ENCODE peak calls at places on chromosomes 6 and 20, in nine cellular contexts. One of them, this sample, is unnamed.

GRCh38 chr6:137798846-137799245 is 68.2 kb upstream of the TNFAIP3 start:
- DNase-seq in SK-N-DZ: no peak
- DNase-seq in COLO829: no peak
- DNase-seq in upper lobe of right lung: no peak
- DNase-seq in GM04504: no peak
- DNase-seq in Calu3: no peak
- DNase-seq in HT1080: no peak
- DNase-seq in HT-29: no peak
- DNase-seq in SW480: no peak
- DNase-seq in this sample: no peak

GRCh38 chr6:112180095-112180820 is 74.1 kb downstream of the LAMA4 start:
- DNase-seq in SK-N-DZ: peak; percentile 88
- DNase-seq in COLO829: peak; percentile 60
- DNase-seq in upper lobe of right lung: no peak
- DNase-seq in GM04504: peak; percentile 57
- DNase-seq in Calu3: peak; percentile 56
- DNase-seq in HT1080: peak; percentile 56
- DNase-seq in HT-29: peak; percentile 76
- DNase-seq in SW480: peak; percentile 82
- DNase-seq in this sample: peak; percentile 75

GRCh38 chr20:24911461-24911860 is 37.6 kb upstream of the CST7 start:
- DNase-seq in SK-N-DZ: no peak
- DNase-seq in COLO829: no peak
- DNase-seq in upper lobe of right lung: no peak
- DNase-seq in GM04504: no peak
- DNase-seq in Calu3: no peak
- DNase-seq in HT1080: no peak
- DNase-seq in HT-29: no peak
- DNase-seq in SW480: no peak
- DNase-seq in this sample: no peak

GRCh38 chr6:136015531-136015930 is 164.0 kb downstream of the PDE7B start:
- DNase-seq in SK-N-DZ: no peak
- DNase-seq in COLO829: no peak
- DNase-seq in upper lobe of right lung: no peak
- DNase-seq in GM04504: no peak
- DNase-seq in Calu3: no peak
- DNase-seq in HT1080: no peak
- DNase-seq in HT-29: no peak
- DNase-seq in SW480: no peak
- DNase-seq in this sample: no peak

GRCh38 chr20:58587467-58587866 is 63.6 kb upstream of the STX16 start:
- DNase-seq in SK-N-DZ: no peak
- DNase-seq in COLO829: no peak
- DNase-seq in upper lobe of right lung: no peak
- DNase-seq in GM04504: no peak
- DNase-seq in Calu3: no peak
- DNase-seq in HT1080: no peak
- DNase-seq in HT-29: no peak
- DNase-seq in SW480: no peak
- DNase-seq in this sample: no peak

GRCh38 chr6:296151-297122 is 4.2 kb downstream of the DUSP22 start:
- DNase-seq in SK-N-DZ: no peak
- DNase-seq in COLO829: no peak
- DNase-seq in upper lobe of right lung: peak; percentile 65
- DNase-seq in GM04504: no peak
- DNase-seq in Calu3: no peak
- DNase-seq in HT1080: peak; percentile 75
- DNase-seq in HT-29: no peak
- DNase-seq in SW480: no peak
- DNase-seq in this sample: no peak

GRCh38 chr6:7692453-7692784 is 33.5 kb upstream of the BMP6 start:
- DNase-seq in SK-N-DZ: no peak
- DNase-seq in COLO829: no peak
- DNase-seq in upper lobe of right lung: no peak
- DNase-seq in GM04504: no peak
- DNase-seq in Calu3: no peak
- DNase-seq in HT1080: no peak
- DNase-seq in HT-29: no peak
- DNase-seq in SW480: no peak
- DNase-seq in this sample: no peak

GRCh38 chr6:44228836-44229235 is 5.4 kb downstream of the SLC29A1 start:
- DNase-seq in SK-N-DZ: no peak
- DNase-seq in COLO829: no peak
- DNase-seq in upper lobe of right lung: no peak
- DNase-seq in GM04504: no peak
- DNase-seq in Calu3: no peak
- DNase-seq in HT1080: no peak
- DNase-seq in HT-29: no peak
- DNase-seq in SW480: no peak
- DNase-seq in this sample: no peak

GRCh38 chr20:48153105-48153504 is 367.8 kb upstream of the SULF2 start:
- DNase-seq in SK-N-DZ: no peak
- DNase-seq in COLO829: no peak
- DNase-seq in upper lobe of right lung: no peak
- DNase-seq in GM04504: no peak
- DNase-seq in Calu3: no peak
- DNase-seq in HT1080: no peak
- DNase-seq in HT-29: no peak
- DNase-seq in SW480: no peak
- DNase-seq in this sample: no peak

GRCh38 chr6:104955927-104956662 is 812 bp upstream of the LIN28B start:
- DNase-seq in SK-N-DZ: peak; percentile 52
- DNase-seq in COLO829: no peak
- DNase-seq in upper lobe of right lung: no peak
- DNase-seq in GM04504: no peak
- DNase-seq in Calu3: no peak
- DNase-seq in HT1080: peak; percentile 59
- DNase-seq in HT-29: no peak
- DNase-seq in SW480: no peak
- DNase-seq in this sample: no peak

GRCh38 chr6:39808934-39809333 is 16.8 kb downstream of the DAAM2 start:
- DNase-seq in SK-N-DZ: no peak
- DNase-seq in COLO829: no peak
- DNase-seq in upper lobe of right lung: no peak
- DNase-seq in GM04504: no peak
- DNase-seq in Calu3: no peak
- DNase-seq in HT1080: peak; percentile 55
- DNase-seq in HT-29: no peak
- DNase-seq in SW480: no peak
- DNase-seq in this sample: no peak

GRCh38 chr20:64038252-64038578 is 2.2 kb downstream of the C20orf204 start:
- DNase-seq in SK-N-DZ: peak; percentile 70
- DNase-seq in COLO829: no peak
- DNase-seq in upper lobe of right lung: no peak
- DNase-seq in GM04504: no peak
- DNase-seq in Calu3: peak; percentile 71
- DNase-seq in HT1080: no peak
- DNase-seq in HT-29: no peak
- DNase-seq in SW480: peak; percentile 72
- DNase-seq in this sample: no peak

GRCh38 chr6:139230421-139230840 is 61.4 kb downstream of the TXLNB start:
- DNase-seq in SK-N-DZ: no peak
- DNase-seq in COLO829: no peak
- DNase-seq in upper lobe of right lung: no peak
- DNase-seq in GM04504: no peak
- DNase-seq in Calu3: no peak
- DNase-seq in HT1080: peak; percentile 28
- DNase-seq in HT-29: peak; percentile 11
- DNase-seq in SW480: peak; percentile 5
- DNase-seq in this sample: peak; percentile 42

GRCh38 chr6:106187424-106187982 is 101.4 kb downstream of the PRDM1 start:
- DNase-seq in SK-N-DZ: no peak
- DNase-seq in COLO829: no peak
- DNase-seq in upper lobe of right lung: no peak
- DNase-seq in GM04504: no peak
- DNase-seq in Calu3: no peak
- DNase-seq in HT1080: no peak
- DNase-seq in HT-29: no peak
- DNase-seq in SW480: no peak
- DNase-seq in this sample: no peak

GRCh38 chr6:169171951-169172350 is 81.7 kb downstream of the THBS2 start:
- DNase-seq in SK-N-DZ: no peak
- DNase-seq in COLO829: no peak
- DNase-seq in upper lobe of right lung: no peak
- DNase-seq in GM04504: peak; percentile 96
- DNase-seq in Calu3: no peak
- DNase-seq in HT1080: no peak
- DNase-seq in HT-29: no peak
- DNase-seq in SW480: no peak
- DNase-seq in this sample: peak; percentile 61

GRCh38 chr6:129672883-129673631 is 36.9 kb downstream of the ARHGAP18 start:
- DNase-seq in SK-N-DZ: no peak
- DNase-seq in COLO829: peak; percentile 69
- DNase-seq in upper lobe of right lung: no peak
- DNase-seq in GM04504: no peak
- DNase-seq in Calu3: no peak
- DNase-seq in HT1080: peak; percentile 85
- DNase-seq in HT-29: peak; percentile 69
- DNase-seq in SW480: peak; percentile 32
- DNase-seq in this sample: peak; percentile 83

GRCh38 chr6:93036835-93037234 is 382.5 kb downstream of the EPHA7 start:
- DNase-seq in SK-N-DZ: peak; percentile 7
- DNase-seq in COLO829: no peak
- DNase-seq in upper lobe of right lung: no peak
- DNase-seq in GM04504: no peak
- DNase-seq in Calu3: no peak
- DNase-seq in HT1080: peak; percentile 40
- DNase-seq in HT-29: no peak
- DNase-seq in SW480: no peak
- DNase-seq in this sample: peak; percentile 18

GRCh38 chr6:77457720-77458349 is 5.5 kb downstream of the HTR1B start:
- DNase-seq in SK-N-DZ: peak; percentile 69
- DNase-seq in COLO829: peak; percentile 53
- DNase-seq in upper lobe of right lung: no peak
- DNase-seq in GM04504: peak; percentile 74
- DNase-seq in Calu3: peak; percentile 83
- DNase-seq in HT1080: peak; percentile 80
- DNase-seq in HT-29: peak; percentile 71
- DNase-seq in SW480: peak; percentile 30
- DNase-seq in this sample: peak; percentile 62

GRCh38 chr20:10094566-10095173 is 59.9 kb downstream of the ANKEF1 start:
- DNase-seq in SK-N-DZ: no peak
- DNase-seq in COLO829: peak; percentile 35
- DNase-seq in upper lobe of right lung: no peak
- DNase-seq in GM04504: no peak
- DNase-seq in Calu3: no peak
- DNase-seq in HT1080: no peak
- DNase-seq in HT-29: no peak
- DNase-seq in SW480: no peak
- DNase-seq in this sample: no peak

GRCh38 chr6:136737343-136738177 is 54.7 kb downstream of the MAP3K5 start:
- DNase-seq in SK-N-DZ: no peak
- DNase-seq in COLO829: no peak
- DNase-seq in upper lobe of right lung: no peak
- DNase-seq in GM04504: no peak
- DNase-seq in Calu3: no peak
- DNase-seq in HT1080: no peak
- DNase-seq in HT-29: no peak
- DNase-seq in SW480: no peak
- DNase-seq in this sample: no peak

GRCh38 chr6:27139753-27140522 is 107.6 kb upstream of the PRSS16 start:
- DNase-seq in SK-N-DZ: peak; percentile 48
- DNase-seq in COLO829: no peak
- DNase-seq in upper lobe of right lung: no peak
- DNase-seq in GM04504: no peak
- DNase-seq in Calu3: peak; percentile 53
- DNase-seq in HT1080: no peak
- DNase-seq in HT-29: no peak
- DNase-seq in SW480: peak; percentile 67
- DNase-seq in this sample: no peak

GRCh38 chr20:41125530-41126457 is 11.5 kb upstream of the PLCG1 start:
- DNase-seq in SK-N-DZ: no peak
- DNase-seq in COLO829: no peak
- DNase-seq in upper lobe of right lung: no peak
- DNase-seq in GM04504: no peak
- DNase-seq in Calu3: no peak
- DNase-seq in HT1080: no peak
- DNase-seq in HT-29: no peak
- DNase-seq in SW480: no peak
- DNase-seq in this sample: no peak

GRCh38 chr6:166815629-166816028 is 140.7 kb downstream of the RNASET2 start:
- DNase-seq in SK-N-DZ: no peak
- DNase-seq in COLO829: no peak
- DNase-seq in upper lobe of right lung: no peak
- DNase-seq in GM04504: no peak
- DNase-seq in Calu3: no peak
- DNase-seq in HT1080: no peak
- DNase-seq in HT-29: no peak
- DNase-seq in SW480: no peak
- DNase-seq in this sample: peak; percentile 17

GRCh38 chr6:116385462-116385807 is 14.7 kb downstream of the DSE start:
- DNase-seq in SK-N-DZ: no peak
- DNase-seq in COLO829: no peak
- DNase-seq in upper lobe of right lung: no peak
- DNase-seq in GM04504: no peak
- DNase-seq in Calu3: no peak
- DNase-seq in HT1080: peak; percentile 79
- DNase-seq in HT-29: no peak
- DNase-seq in SW480: no peak
- DNase-seq in this sample: peak; percentile 69

GRCh38 chr6:134373282-134373922 is 55.5 kb upstream of the SGK1 start:
- DNase-seq in SK-N-DZ: no peak
- DNase-seq in COLO829: peak; percentile 44
- DNase-seq in upper lobe of right lung: no peak
- DNase-seq in GM04504: no peak
- DNase-seq in Calu3: peak; percentile 4
- DNase-seq in HT1080: peak; percentile 76
- DNase-seq in HT-29: no peak
- DNase-seq in SW480: no peak
- DNase-seq in this sample: peak; percentile 51

GRCh38 chr6:102390541-102390940 is 997.0 kb downstream of the GRIK2 start:
- DNase-seq in SK-N-DZ: peak; percentile 20
- DNase-seq in COLO829: no peak
- DNase-seq in upper lobe of right lung: no peak
- DNase-seq in GM04504: no peak
- DNase-seq in Calu3: no peak
- DNase-seq in HT1080: no peak
- DNase-seq in HT-29: no peak
- DNase-seq in SW480: no peak
- DNase-seq in this sample: no peak

GRCh38 chr6:167683028-167683862 is 143.5 kb upstream of the AFDN start:
- DNase-seq in SK-N-DZ: no peak
- DNase-seq in COLO829: peak; percentile 87
- DNase-seq in upper lobe of right lung: peak; percentile 57
- DNase-seq in GM04504: no peak
- DNase-seq in Calu3: peak; percentile 82
- DNase-seq in HT1080: peak; percentile 97
- DNase-seq in HT-29: peak; percentile 90
- DNase-seq in SW480: peak; percentile 97
- DNase-seq in this sample: peak; percentile 73

GRCh38 chr6:50602191-50602810 is 111.0 kb upstream of the TFAP2D start:
- DNase-seq in SK-N-DZ: peak; percentile 58
- DNase-seq in COLO829: no peak
- DNase-seq in upper lobe of right lung: no peak
- DNase-seq in GM04504: peak; percentile 6
- DNase-seq in Calu3: peak; percentile 24
- DNase-seq in HT1080: peak; percentile 17
- DNase-seq in HT-29: peak; percentile 48
- DNase-seq in SW480: peak; percentile 19
- DNase-seq in this sample: peak; percentile 76

GRCh38 chr6:88359530-88360202 is 193.5 kb upstream of the CNR1 start:
- DNase-seq in SK-N-DZ: no peak
- DNase-seq in COLO829: peak; percentile 35
- DNase-seq in upper lobe of right lung: no peak
- DNase-seq in GM04504: no peak
- DNase-seq in Calu3: no peak
- DNase-seq in HT1080: peak; percentile 11
- DNase-seq in HT-29: no peak
- DNase-seq in SW480: no peak
- DNase-seq in this sample: no peak

GRCh38 chr6:51934098-51934497 is 153.3 kb downstream of the PKHD1 start:
- DNase-seq in SK-N-DZ: peak; percentile 9
- DNase-seq in COLO829: peak; percentile 42
- DNase-seq in upper lobe of right lung: no peak
- DNase-seq in GM04504: no peak
- DNase-seq in Calu3: peak; percentile 2
- DNase-seq in HT1080: peak; percentile 11
- DNase-seq in HT-29: peak; percentile 41
- DNase-seq in SW480: peak; percentile 3
- DNase-seq in this sample: peak; percentile 16

GRCh38 chr6:170096191-170096802 is 194.6 kb downstream of the DLL1 start:
- DNase-seq in SK-N-DZ: peak; percentile 63
- DNase-seq in COLO829: no peak
- DNase-seq in upper lobe of right lung: peak; percentile 46
- DNase-seq in GM04504: no peak
- DNase-seq in Calu3: no peak
- DNase-seq in HT1080: no peak
- DNase-seq in HT-29: no peak
- DNase-seq in SW480: no peak
- DNase-seq in this sample: no peak